ENCODE peak calls at places on chromosomes 1 and 21, in five cellular contexts. O is progenitor cell of endocrine pancreas; S is activated T-cell treated with anti-CD3 and anti-CD28 coated beads, Interleukin-2, amount 50 U/mL, for 1 hour; A is GOT3; Y is bronchial epithelial cell. X is an unnamed sample.

GRCh38 chr1:65467536-65467935 is 47.1 kb downstream of the LEPR start:
- DNase-seq in O (peak), S (no peak), A (no peak), Y (peak), X (peak)

GRCh38 chr1:176601358-176601757 is 138.4 kb downstream of the PAPPA2 start:
- DNase-seq in O (no peak), S (no peak), A (no peak), Y (no peak), X (no peak)

GRCh38 chr1:3660704-3661103 is 8.4 kb downstream of the TP73 start:
- DNase-seq in O (no peak), S (no peak), A (no peak), Y (no peak), X (no peak)

GRCh38 chr1:247338723-247339270 is 7.1 kb upstream of the ZNF496 start:
- DNase-seq in O (no peak), S (no peak), A (no peak), Y (no peak), X (no peak)

GRCh38 chr1:160007577-160008200 is 24.1 kb downstream of the PIGM start:
- DNase-seq in O (no peak), S (no peak), A (no peak), Y (no peak), X (peak)

GRCh38 chr1:18746981-18747380 is 112.5 kb downstream of the TAS1R2 start:
- DNase-seq in O (no peak), S (no peak), A (no peak), Y (no peak), X (no peak)

GRCh38 chr21:39510240-39510639 is 58.5 kb downstream of the SH3BGR start:
- DNase-seq in O (no peak), S (no peak), A (no peak), Y (no peak), X (no peak)

GRCh38 chr1:35555212-35555584 is 2.0 kb downstream of the KIAA0319L start:
- DNase-seq in O (no peak), S (no peak), A (no peak), Y (no peak), X (no peak)

GRCh38 chr1:230268371-230269170 is 157.6 kb downstream of the PGBD5 start:
- DNase-seq in O (peak), S (no peak), A (no peak), Y (peak), X (peak)

GRCh38 chr1:61797045-61797755 is 54.9 kb downstream of the PATJ start:
- DNase-seq in O (no peak), S (no peak), A (no peak), Y (peak), X (peak)

GRCh38 chr1:30522031-30523004 is 201.1 kb downstream of the MATN1 start:
- DNase-seq in O (no peak), S (no peak), A (peak), Y (peak), X (no peak)

GRCh38 chr1:195591917-195592672 is 1016.1 kb downstream of the KCNT2 start:
- DNase-seq in O (no peak), S (no peak), A (no peak), Y (peak), X (peak)

GRCh38 chr21:41610042-41610839 is 102.3 kb upstream of the TMPRSS2 start:
- DNase-seq in O (peak), S (no peak), A (no peak), Y (peak), X (no peak)

GRCh38 chr1:110120960-110121561 is 8.8 kb downstream of the UBL4B start:
- DNase-seq in O (no peak), S (no peak), A (no peak), Y (no peak), X (no peak)

GRCh38 chr1:6359568-6360496 is 33.7 kb downstream of the ACOT7 start:
- DNase-seq in O (no peak), S (peak), A (no peak), Y (peak), X (peak)

GRCh38 chr21:24844672-24845071 is 762.6 kb downstream of the MRPL39 start:
- DNase-seq in O (no peak), S (no peak), A (no peak), Y (no peak), X (no peak)

GRCh38 chr1:10514490-10515235 is 39.9 kb downstream of the PEX14 start:
- DNase-seq in O (no peak), S (no peak), A (no peak), Y (peak), X (peak)

GRCh38 chr1:93033029-93033428 is 46.1 kb upstream of the MTF2 start:
- DNase-seq in O (no peak), S (no peak), A (no peak), Y (no peak), X (no peak)